ENCODE peak calls at places on chromosomes 5 and 9, in nine cellular contexts. N is fibroblast of the aortic adventitia; K is GM04504; O is activated CD8-positive, alpha-beta memory T cell treated with anti-CD3 and anti-CD28 coated beads for 48 hours; A is DMS53; L is stimulated activated CD8-positive, alpha-beta memory T cell treated with anti-CD3 and anti-CD28 coated beads, Interleukin-15, amount 100 ng/mL, for 48 hours; E is LHCN-M2; R is mucosa of gallbladder; Z is substantia nigra. T is an unnamed sample.

GRCh38 chr5:80254767-80255424 is 952 bp downstream of the SERINC5 start:
- DNase-seq in K (no peak), O (no peak), Z (no peak), A (no peak), N (peak), L (no peak), E (peak), R (no peak), T (peak)

GRCh38 chr9:130112244-130113151 is 58.8 kb downstream of the GPR107 start:
- DNase-seq in N (peak), Z (no peak), K (no peak), O (no peak), A (no peak), R (no peak), L (no peak), E (no peak), T (no peak)

GRCh38 chr9:93217706-93218105 is 33.8 kb downstream of the WNK2 start:
- DNase-seq in A (no peak), K (no peak), O (no peak), R (no peak), N (no peak), E (no peak), Z (no peak), L (no peak), T (no peak)

GRCh38 chr9:35814106-35814840 is 569 bp downstream of the HINT2 start:
- DNase-seq in N (peak), K (no peak), O (no peak), E (peak), R (peak), A (peak), L (no peak), Z (peak), T (peak)

GRCh38 chr9:135551031-135551430 is 5.1 kb downstream of the OBP2A start:
- DNase-seq in O (no peak), A (no peak), R (no peak), E (peak), Z (no peak), N (no peak), L (no peak), K (no peak), T (no peak)

GRCh38 chr5:138569759-138570158 is 5.4 kb downstream of the HSPA9 start:
- DNase-seq in L (no peak), R (no peak), A (peak), O (no peak), E (no peak), K (no peak), N (no peak), Z (no peak), T (no peak)

GRCh38 chr5:139660916-139661814 is 13.0 kb downstream of the CXXC5 start:
- DNase-seq in L (no peak), N (peak), A (no peak), E (peak), Z (peak), K (peak), O (no peak), R (peak), T (peak)

GRCh38 chr5:21152611-21153010 is 1164.6 kb upstream of the CDH18 start:
- DNase-seq in Z (no peak), O (no peak), K (no peak), E (peak), L (no peak), R (peak), N (peak), A (peak), T (no peak)

GRCh38 chr9:96122756-96123155 is 179.2 kb downstream of the HSD17B3 start:
- DNase-seq in L (no peak), R (no peak), E (peak), K (no peak), A (no peak), O (no peak), N (peak), Z (no peak), T (no peak)

GRCh38 chr5:172564883-172565282 is 76.2 kb upstream of the NEURL1B start:
- DNase-seq in K (no peak), L (no peak), A (peak), Z (no peak), R (no peak), E (no peak), N (no peak), O (no peak), T (no peak)

GRCh38 chr5:76595755-76596481 is 27.3 kb downstream of the F2RL2 start:
- DNase-seq in L (no peak), O (no peak), K (no peak), Z (no peak), N (no peak), E (no peak), R (no peak), A (no peak), T (no peak)

GRCh38 chr5:149580808-149581191 is 498 bp upstream of the ARHGEF37 start:
- DNase-seq in O (no peak), E (no peak), N (no peak), K (no peak), L (no peak), R (no peak), Z (no peak), A (no peak), T (peak)

GRCh38 chr9:6901179-6901578 is 143.4 kb downstream of the KDM4C start:
- DNase-seq in Z (no peak), L (no peak), E (no peak), A (no peak), N (no peak), O (no peak), K (no peak), R (no peak), T (no peak)

GRCh38 chr5:78627766-78628165 is 20.8 kb downstream of the LHFPL2 start:
- DNase-seq in A (no peak), N (peak), E (peak), L (no peak), O (no peak), K (no peak), Z (no peak), R (no peak), T (no peak)

GRCh38 chr9:128055222-128056040 is 11.7 kb downstream of the NAIF1 start:
- DNase-seq in K (no peak), R (peak), E (peak), L (no peak), N (peak), Z (no peak), A (peak), O (no peak), T (peak)

GRCh38 chr5:83844320-83845068 is 123.8 kb upstream of the HAPLN1 start:
- DNase-seq in A (no peak), E (peak), K (peak), O (no peak), Z (no peak), R (no peak), N (peak), L (peak), T (no peak)

GRCh38 chr9:95495988-95496387 is 20.8 kb downstream of the PTCH1 start:
- DNase-seq in O (no peak), Z (no peak), K (no peak), L (no peak), R (no peak), A (no peak), E (no peak), N (no peak), T (no peak)

GRCh38 chr5:133581348-133581747 is 31.0 kb downstream of the FSTL4 start:
- DNase-seq in O (no peak), N (no peak), Z (no peak), K (no peak), R (no peak), E (no peak), L (no peak), A (no peak), T (no peak)

GRCh38 chr5:172603425-172603824 is 37.6 kb upstream of the NEURL1B start:
- DNase-seq in A (no peak), Z (no peak), K (no peak), R (no peak), L (no peak), E (no peak), N (peak), O (no peak), T (no peak)

GRCh38 chr5:88269222-88269771 is 652 bp upstream of the TMEM161B start:
- DNase-seq in K (no peak), N (peak), L (no peak), A (peak), R (peak), O (no peak), E (no peak), Z (no peak), T (no peak)

GRCh38 chr9:801399-802071 is 40.0 kb upstream of the DMRT1 start:
- DNase-seq in Z (no peak), E (peak), R (no peak), O (no peak), L (no peak), A (no peak), N (peak), K (no peak), T (no peak)

GRCh38 chr9:33623658-33624586 is 99.9 kb downstream of the ANKRD18B start:
- DNase-seq in E (peak), N (peak), K (peak), L (peak), Z (no peak), O (peak), A (peak), R (peak), T (peak)

T was measured in midbrain.